ENCODE peak calls at places on chromosomes 5 and 9, in seven cellular contexts. K is stimulated activated effector memory CD8-positive, alpha-beta T cell treated with anti-CD3 and anti-CD28 coated beads, Interleukin-12 subunit alpha, Interleukin-12 subunit beta, amount 100 ng/mL, for 72 hours; L is posterior cingulate gyrus; T is BJ; I is T follicular helper cell; D is adipocyte; O is endothelial cell. P is an unnamed sample.

GRCh38 chr9:117703538-117703937 is 665 bp upstream of the TLR4 start:
- DNase-seq in O (no peak), K (no peak), L (no peak), D (peak; percentile 48), I (no peak), T (no peak), P (peak; percentile 62)

GRCh38 chr5:7886849-7887460 is 18.0 kb downstream of the MTRR start:
- DNase-seq in I (no peak), D (peak; percentile 81), O (no peak), L (no peak), K (no peak), T (no peak), P (peak; percentile 65)

GRCh38 chr5:33048315-33048714 is 337.2 kb downstream of the NPR3 start:
- DNase-seq in K (no peak), L (no peak), D (no peak), I (no peak), O (no peak), T (no peak), P (no peak)

GRCh38 chr9:121958530-121958929 is 134.6 kb downstream of the TTLL11 start:
- DNase-seq in L (no peak), I (no peak), D (no peak), K (no peak), O (no peak), T (no peak), P (peak; percentile 20)

GRCh38 chr5:2569774-2570542 is 181.5 kb downstream of the IRX2 start:
- DNase-seq in I (no peak), L (no peak), T (no peak), D (no peak), O (no peak), K (no peak), P (no peak)

GRCh38 chr5:115875447-115875846 is 33.7 kb downstream of the AP3S1 start:
- DNase-seq in O (no peak), L (no peak), I (no peak), D (no peak), K (no peak), T (no peak), P (peak; percentile 10)

GRCh38 chr5:122715095-122715494 is 59.8 kb upstream of the SNX2 start:
- DNase-seq in D (peak; percentile 22), I (no peak), K (no peak), O (no peak), L (no peak), T (no peak), P (peak; percentile 62)

GRCh38 chr5:72126796-72127195 is 19.5 kb downstream of the MAP1B start:
- DNase-seq in D (peak; percentile 55), O (no peak), L (no peak), I (no peak), T (no peak), K (no peak), P (peak; percentile 38)

GRCh38 chr9:86903461-86904010 is 43.8 kb downstream of the GAS1 start:
- DNase-seq in T (no peak), D (peak; percentile 5), O (no peak), I (no peak), L (no peak), K (no peak), P (no peak)

GRCh38 chr9:98809311-98810105 is 2.0 kb downstream of the GALNT12 start:
- DNase-seq in K (no peak), L (no peak), T (no peak), I (no peak), O (peak; percentile 18), D (no peak), P (no peak)

GRCh38 chr5:74952406-74952805 is 86.2 kb upstream of the FAM169A start:
- DNase-seq in T (no peak), D (peak; percentile 10), O (no peak), I (no peak), L (no peak), K (no peak), P (no peak)

GRCh38 chr5:83662558-83662957 is 58.1 kb downstream of the HAPLN1 start:
- DNase-seq in O (no peak), T (no peak), L (no peak), K (no peak), D (no peak), I (no peak), P (no peak)

GRCh38 chr5:158776681-158777080 is 323.0 kb downstream of the EBF1 start:
- DNase-seq in D (no peak), I (no peak), K (no peak), L (no peak), T (no peak), O (no peak), P (no peak)

GRCh38 chr9:112355305-112355953 is 22.0 kb upstream of the PTBP3 start:
- DNase-seq in D (no peak), T (no peak), L (no peak), K (no peak), I (no peak), O (no peak), P (no peak)

GRCh38 chr9:114156311-114156657 is 947 bp downstream of the COL27A1 start:
- DNase-seq in I (no peak), D (peak; percentile 73), L (no peak), T (no peak), K (no peak), O (no peak), P (peak; percentile 73)

GRCh38 chr9:71980266-71981018 is 69.0 kb downstream of the C9orf85 start:
- DNase-seq in L (no peak), T (no peak), O (no peak), D (no peak), I (no peak), K (no peak), P (no peak)

GRCh38 chr5:72656756-72657513 is 149.7 kb upstream of the ZNF366 start:
- DNase-seq in I (no peak), D (no peak), T (no peak), K (no peak), O (no peak), L (no peak), P (no peak)

GRCh38 chr5:124111886-124112285 is 599.9 kb downstream of the CSNK1G3 start:
- DNase-seq in O (no peak), D (no peak), T (no peak), I (no peak), K (no peak), L (no peak), P (peak; percentile 20)

GRCh38 chr9:121545148-121545874 is 45.7 kb upstream of the GGTA1 start:
- DNase-seq in I (no peak), T (no peak), D (no peak), O (no peak), L (peak; percentile 61), K (no peak), P (no peak)

GRCh38 chr9:108784998-108785397 is 70.8 kb downstream of the ACTL7B start:
- DNase-seq in K (no peak), L (no peak), D (peak; percentile 22), I (no peak), T (no peak), O (no peak), P (peak; percentile 82)

GRCh38 chr5:174083041-174083827 is 37.7 kb downstream of the NSG2 start:
- DNase-seq in T (no peak), O (no peak), D (no peak), K (no peak), I (no peak), L (peak; percentile 80), P (no peak)

GRCh38 chr9:18909140-18910018 is 123.6 kb downstream of the SAXO1 start:
- DNase-seq in I (no peak), D (no peak), K (no peak), L (no peak), O (no peak), T (no peak), P (no peak)

GRCh38 chr5:168076561-168076991 is 214.9 kb upstream of the WWC1 start:
- DNase-seq in L (peak; percentile 74), D (peak; percentile 97), I (no peak), O (peak; percentile 42), K (no peak), T (no peak), P (peak; percentile 70)

GRCh38 chr5:85132269-85132668 is 747.6 kb upstream of the EDIL3 start:
- DNase-seq in T (no peak), O (no peak), I (no peak), D (peak; percentile 75), K (no peak), L (no peak), P (no peak)

GRCh38 chr5:55997742-55998351 is 3.1 kb upstream of the IL6ST start:
- DNase-seq in T (no peak), K (no peak), L (no peak), I (no peak), O (no peak), D (peak; percentile 61), P (peak; percentile 83)

GRCh38 chr9:113485761-113486115 is 22.2 kb downstream of the RGS3 start:
- DNase-seq in I (no peak), O (no peak), T (no peak), L (no peak), D (no peak), K (no peak), P (no peak)

GRCh38 chr5:168334161-168335094 is 43.0 kb downstream of the WWC1 start:
- DNase-seq in I (no peak), O (peak; percentile 41), L (peak; percentile 89), K (no peak), D (peak; percentile 24), T (peak; percentile 60), P (peak; percentile 41)

GRCh38 chr5:51494821-51495220 is 111.6 kb downstream of the ISL1 start:
- DNase-seq in L (peak; percentile 47), T (no peak), K (no peak), O (no peak), D (no peak), I (no peak), P (no peak)

GRCh38 chr5:51734677-51735076 is 351.4 kb downstream of the ISL1 start:
- DNase-seq in I (no peak), L (no peak), D (no peak), T (no peak), K (no peak), O (no peak), P (no peak)

GRCh38 chr5:151660616-151661015 is 26.1 kb downstream of the SPARC start:
- DNase-seq in K (no peak), O (no peak), T (peak; percentile 51), L (no peak), D (peak; percentile 83), I (no peak), P (peak; percentile 92)

GRCh38 chr5:1507961-1508678 is 15.6 kb downstream of the LPCAT1 start:
- DNase-seq in L (peak; percentile 54), T (no peak), D (no peak), O (no peak), I (no peak), K (no peak), P (no peak)

GRCh38 chr5:107294151-107294550 is 376.6 kb downstream of the EFNA5 start:
- DNase-seq in L (no peak), O (no peak), D (no peak), T (no peak), I (no peak), K (no peak), P (no peak)

GRCh38 chr9:21525174-21525573 is 43.1 kb upstream of the IFNE start:
- DNase-seq in K (no peak), D (no peak), L (no peak), I (no peak), T (no peak), O (no peak), P (no peak)

GRCh38 chr9:20009606-20010005 is 220.8 kb upstream of the SLC24A2 start:
- DNase-seq in I (no peak), T (no peak), L (no peak), D (no peak), K (no peak), O (no peak), P (no peak)

GRCh38 chr5:124619121-124619520 is 127.3 kb downstream of the ZNF608 start:
- DNase-seq in T (no peak), O (no peak), K (no peak), L (no peak), I (no peak), D (no peak), P (no peak)

GRCh38 chr5:132272341-132273210 is 15.1 kb downstream of the PDLIM4 start:
- DNase-seq in T (no peak), K (peak; percentile 87), I (peak; percentile 33), O (peak; percentile 85), D (peak; percentile 78), L (no peak), P (peak; percentile 56)

GRCh38 chr9:20508242-20508641 is 114.1 kb downstream of the MLLT3 start:
- DNase-seq in I (no peak), O (no peak), K (no peak), L (no peak), T (no peak), D (no peak), P (no peak)

GRCh38 chr9:34862043-34862442 is 96.0 kb upstream of the PHF24 start:
- DNase-seq in L (no peak), T (no peak), O (no peak), D (no peak), I (no peak), K (no peak), P (no peak)

P was measured in GM23248.